ENCODE peak calls at places on chromosomes 13 and 19, in six cellular contexts. Y, S, U, Z, L and Q are unnamed samples.

GRCh38 chr13:97108535-97108910 is 113.6 kb upstream of the MBNL2 start:
- DNase-seq in U (no peak), Z (no peak), Y (no peak), L (peak), S (no peak), Q (peak)

GRCh38 chr19:48817585-48818124 is 6.8 kb upstream of the BCAT2 start:
- DNase-seq in Y (no peak), S (no peak), U (no peak), Z (no peak), L (no peak), Q (no peak)

GRCh38 chr13:95643471-95643813 is 1.1 kb downstream of the DZIP1 start:
- DNase-seq in L (peak), Y (no peak), U (peak), S (no peak), Z (no peak), Q (peak)

GRCh38 chr13:25214371-25215252 is 42.5 kb upstream of the AMER2 start:
- DNase-seq in Y (no peak), L (peak), U (peak), Z (no peak), S (no peak), Q (peak)

GRCh38 chr19:11995174-11995573 is 30.3 kb downstream of the ZNF763 start:
- DNase-seq in Y (no peak), L (peak), S (no peak), Z (no peak), U (no peak), Q (peak)

GRCh38 chr13:46685006-46685730 is 111.8 kb downstream of the ESD start:
- DNase-seq in U (no peak), S (no peak), L (no peak), Y (no peak), Z (no peak), Q (no peak)

GRCh38 chr13:51764184-51765141 is 39.5 kb downstream of the DHRS12 start:
- DNase-seq in L (peak), S (peak), U (no peak), Z (peak), Y (peak), Q (peak)

GRCh38 chr19:2047449-2048103 is 3.5 kb downstream of the MKNK2 start:
- DNase-seq in Z (peak), S (peak), L (peak), Y (peak), U (no peak), Q (peak)

GRCh38 chr19:43675906-43676305 is 5.9 kb upstream of the PLAUR start:
- DNase-seq in Z (no peak), Y (no peak), U (no peak), L (no peak), S (no peak), Q (no peak)

GRCh38 chr13:104592127-104592526 is 1525.9 kb upstream of the SLC10A2 start:
- DNase-seq in L (peak), U (peak), S (no peak), Z (no peak), Y (no peak), Q (peak)

GRCh38 chr13:105773887-105774538 is 761.4 kb downstream of the EFNB2 start:
- DNase-seq in L (peak), U (no peak), Y (no peak), S (no peak), Z (no peak), Q (peak)

GRCh38 chr19:10699650-10700335 is 1.4 kb upstream of the QTRT1 start:
- DNase-seq in L (peak), S (no peak), Y (no peak), U (peak), Z (peak), Q (peak)

GRCh38 chr19:48169585-48169973 is 565 bp downstream of the LIG1 start:
- DNase-seq in Z (peak), S (peak), L (peak), U (peak), Y (peak), Q (peak)

GRCh38 chr13:78430166-78430791 is 173.1 kb downstream of the POU4F1 start:
- DNase-seq in Y (no peak), Z (no peak), U (no peak), S (no peak), L (no peak), Q (no peak)

GRCh38 chr19:19207637-19208582 is 3.8 kb upstream of the NCAN start:
- DNase-seq in Y (no peak), Z (peak), L (no peak), U (no peak), S (no peak), Q (no peak)

GRCh38 chr13:58773280-58773859 is 1141.8 kb downstream of the PCDH17 start:
- DNase-seq in Y (no peak), Z (no peak), L (no peak), S (no peak), U (no peak), Q (no peak)

GRCh38 chr19:17757125-17757524 is 5.8 kb downstream of the FCHO1 start:
- DNase-seq in Y (no peak), S (peak), U (peak), L (peak), Z (peak), Q (peak)

GRCh38 chr13:42971670-42972355 is 20.2 kb downstream of the EPSTI1 start:
- DNase-seq in S (no peak), U (no peak), Z (no peak), L (peak), Y (no peak), Q (peak)

GRCh38 chr13:25980255-25980654 is 71.6 kb downstream of the SHISA2 start:
- DNase-seq in S (no peak), L (no peak), Y (no peak), Z (no peak), U (no peak), Q (peak)

GRCh38 chr13:83943530-83944279 is 61.4 kb upstream of the SLITRK1 start:
- DNase-seq in U (no peak), Z (no peak), L (no peak), S (no peak), Y (no peak), Q (no peak)

DNA sequence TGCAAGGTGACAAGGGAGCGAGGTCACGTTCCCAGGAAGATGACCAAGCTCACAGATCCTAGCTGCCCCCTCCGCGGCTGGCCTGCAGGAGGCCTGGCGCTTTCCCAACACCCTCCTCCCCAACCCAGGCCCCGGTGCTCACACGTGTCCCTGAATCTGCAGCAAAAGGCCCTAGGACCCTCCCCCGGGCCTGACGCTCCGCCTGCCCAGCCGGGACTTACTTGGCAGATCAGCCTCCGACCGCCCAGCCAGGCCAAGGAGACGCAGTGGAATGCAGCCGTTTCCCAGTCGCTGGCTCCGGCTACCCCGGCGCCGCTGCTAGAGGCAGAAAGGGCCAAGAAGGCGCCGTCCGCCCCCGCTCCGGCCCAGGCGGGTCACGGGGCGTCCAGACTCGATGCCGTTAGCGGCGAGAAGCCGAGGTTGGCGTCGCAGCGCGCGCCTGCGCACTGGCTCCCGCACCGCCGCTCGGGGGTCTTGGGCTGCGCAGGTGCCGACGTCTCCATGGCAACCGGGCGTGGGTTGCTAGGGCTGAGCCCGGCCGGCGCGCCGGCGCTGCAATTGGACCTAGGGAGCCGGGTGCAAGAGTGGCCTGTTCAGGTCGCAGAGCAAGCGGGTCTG is at the start of gene PNMA8A:
- DNase-seq in U (no peak), L (peak), Z (no peak), Y (peak), S (peak), Q (peak)
- H3K4me3 ChIP-seq in U (no peak), L (peak), Z (peak), Y (peak), S (peak), Q (peak)

GRCh38 chr13:109715902-109716301 is 70.5 kb downstream of the IRS2 start:
- DNase-seq in L (peak), Y (peak), U (peak), Z (no peak), S (no peak), Q (peak)
- TF ChIP-seq CTCF in L (no peak), Y (no peak), U (no peak), Z (no peak), S (no peak), Q (peak)

DNA sequence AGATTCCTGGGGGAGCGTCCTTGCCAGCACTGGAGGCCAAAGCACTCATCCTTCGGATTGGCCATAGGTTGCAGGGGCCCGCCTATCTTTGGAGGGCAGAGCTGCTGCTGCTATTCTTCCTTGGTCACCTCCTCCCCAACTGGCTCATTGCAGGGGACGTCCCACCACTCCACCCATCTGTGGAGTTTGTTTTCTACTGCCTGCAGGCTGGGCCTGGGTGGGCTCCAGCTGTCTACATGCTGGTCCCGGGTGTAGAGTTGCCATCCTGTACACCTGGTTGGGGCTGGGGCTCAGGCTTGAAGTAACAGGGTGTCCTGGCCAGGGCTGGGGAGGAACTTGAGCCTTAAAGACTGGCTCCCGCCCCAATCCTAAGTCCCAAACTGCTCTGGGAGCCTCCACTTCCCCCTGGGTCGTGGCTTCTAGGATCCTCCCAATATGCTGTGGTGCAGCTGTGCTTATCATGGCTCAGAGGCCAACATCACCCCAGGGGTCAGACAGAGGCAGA is 2.1 kb downstream of the RNF225 start:
- DNase-seq in S (no peak), U (no peak), L (no peak), Y (no peak), Z (no peak), Q (no peak)
- H3K4me3 ChIP-seq in S (no peak), U (no peak), L (no peak), Y (no peak), Z (no peak), Q (no peak)

GRCh38 chr19:39175564-39175963 is 21.2 kb upstream of the NCCRP1 start:
- DNase-seq in S (no peak), U (no peak), Z (no peak), Y (no peak), L (no peak), Q (no peak)
- TF ChIP-seq CTCF in S (no peak), U (no peak), Z (no peak), Y (no peak), L (no peak), Q (no peak)